ENCODE peak calls at places on chromosomes 2 and 18, in seven cellular contexts. S, F, I, X, R, A and M are unnamed samples.

GRCh38 chr2:156476021-156476420 is 39.8 kb downstream of the GPD2 start:
- DNase-seq in A (no peak), X (no peak), R (no peak), S (no peak), I (no peak), F (no peak), M (no peak)

GRCh38 chr2:36438454-36438977 is 82.9 kb downstream of the CRIM1 start:
- DNase-seq in R (no peak), X (no peak), F (no peak), I (no peak), S (no peak), A (peak; percentile 22), M (no peak)

GRCh38 chr2:240933048-240933965 is 27.2 kb downstream of the CROCC2 start:
- DNase-seq in F (no peak), I (no peak), R (no peak), S (no peak), X (no peak), A (peak; percentile 16), M (no peak)

GRCh38 chr2:239528146-239528545 is 127.3 kb upstream of the HDAC4 start:
- DNase-seq in I (no peak), A (no peak), S (no peak), F (no peak), R (no peak), X (no peak), M (no peak)

GRCh38 chr2:20596973-20597867 is 53.7 kb downstream of the HS1BP3 start:
- DNase-seq in F (no peak), A (no peak), S (peak; percentile 45), R (no peak), X (peak; percentile 100), I (no peak), M (no peak)

GRCh38 chr2:23404426-23404825 is 19.4 kb downstream of the KLHL29 start:
- DNase-seq in S (no peak), A (peak; percentile 84), F (no peak), R (peak; percentile 26), X (peak; percentile 24), I (no peak), M (no peak)

GRCh38 chr2:25567406-25567805 is 106.0 kb downstream of the DTNB start:
- DNase-seq in F (no peak), S (peak; percentile 24), A (peak; percentile 55), X (peak; percentile 56), R (peak; percentile 67), I (no peak), M (no peak)

GRCh38 chr2:101200714-101201113 is 49.5 kb upstream of the TBC1D8 start:
- DNase-seq in X (no peak), R (no peak), S (no peak), I (no peak), F (no peak), A (no peak), M (no peak)

GRCh38 chr2:227153307-227153706 is 10.7 kb downstream of the COL4A4 start:
- DNase-seq in X (no peak), F (no peak), A (no peak), S (no peak), I (no peak), R (no peak), M (no peak)

GRCh38 chr2:132430895-132431294 is 14.3 kb downstream of the GPR39 start:
- DNase-seq in X (no peak), A (no peak), S (no peak), F (no peak), R (no peak), I (no peak), M (no peak)

GRCh38 chr18:36814994-36815393 is 13.8 kb downstream of the TPGS2 start:
- DNase-seq in F (no peak), X (no peak), I (no peak), R (no peak), S (peak; percentile 83), A (no peak), M (no peak)

GRCh38 chr2:235270951-235271350 is 222.9 kb upstream of the AGAP1 start:
- DNase-seq in R (peak; percentile 25), F (no peak), I (no peak), S (peak; percentile 3), X (no peak), A (no peak), M (peak; percentile 18)

GRCh38 chr18:23683671-23684070 is 5.6 kb upstream of the LAMA3 start:
- DNase-seq in R (no peak), A (no peak), X (no peak), F (no peak), I (no peak), S (no peak), M (no peak)

GRCh38 chr2:169493360-169493759 is 14.1 kb downstream of the BBS5 start:
- DNase-seq in R (no peak), X (peak; percentile 58), S (no peak), I (no peak), A (no peak), F (no peak), M (no peak)

GRCh38 chr18:65955747-65956146 is 204.9 kb downstream of the CDH7 start:
- DNase-seq in X (no peak), R (no peak), F (no peak), I (no peak), S (no peak), A (no peak), M (no peak)

GRCh38 chr2:132438650-132439030 is 22.0 kb downstream of the GPR39 start:
- DNase-seq in A (no peak), S (no peak), I (no peak), R (no peak), X (no peak), F (no peak), M (no peak)

GRCh38 chr2:130791617-130791939 is 36.2 kb downstream of the AMER3 start:
- DNase-seq in X (no peak), R (no peak), S (no peak), F (no peak), I (no peak), A (no peak), M (no peak)

GRCh38 chr18:47510831-47511230 is 259.4 kb upstream of the SKOR2 start:
- DNase-seq in F (no peak), X (no peak), S (no peak), A (no peak), R (no peak), I (no peak), M (no peak)
- TF ChIP-seq TAF1 in F (no peak), X (no peak), S (no peak), A (no peak), R (no peak), I (no peak), M (no peak)

GRCh38 chr18:59833785-59834184 is 66.0 kb upstream of the PMAIP1 start:
- DNase-seq in F (no peak), R (no peak), I (no peak), A (no peak), X (no peak), S (no peak), M (no peak)

GRCh38 chr18:59834267-59834666 is 65.5 kb upstream of the PMAIP1 start:
- DNase-seq in I (no peak), R (no peak), S (no peak), A (no peak), X (no peak), F (no peak), M (no peak)

GRCh38 chr18:59839241-59839640 is 60.6 kb upstream of the PMAIP1 start:
- DNase-seq in F (no peak), X (no peak), R (no peak), I (no peak), S (no peak), A (no peak), M (no peak)

GRCh38 chr18:59837586-59837985 is 62.2 kb upstream of the PMAIP1 start:
- DNase-seq in F (no peak), I (peak; percentile 36), X (peak; percentile 52), A (peak; percentile 64), S (peak; percentile 68), R (peak; percentile 82), M (no peak)

DNA sequence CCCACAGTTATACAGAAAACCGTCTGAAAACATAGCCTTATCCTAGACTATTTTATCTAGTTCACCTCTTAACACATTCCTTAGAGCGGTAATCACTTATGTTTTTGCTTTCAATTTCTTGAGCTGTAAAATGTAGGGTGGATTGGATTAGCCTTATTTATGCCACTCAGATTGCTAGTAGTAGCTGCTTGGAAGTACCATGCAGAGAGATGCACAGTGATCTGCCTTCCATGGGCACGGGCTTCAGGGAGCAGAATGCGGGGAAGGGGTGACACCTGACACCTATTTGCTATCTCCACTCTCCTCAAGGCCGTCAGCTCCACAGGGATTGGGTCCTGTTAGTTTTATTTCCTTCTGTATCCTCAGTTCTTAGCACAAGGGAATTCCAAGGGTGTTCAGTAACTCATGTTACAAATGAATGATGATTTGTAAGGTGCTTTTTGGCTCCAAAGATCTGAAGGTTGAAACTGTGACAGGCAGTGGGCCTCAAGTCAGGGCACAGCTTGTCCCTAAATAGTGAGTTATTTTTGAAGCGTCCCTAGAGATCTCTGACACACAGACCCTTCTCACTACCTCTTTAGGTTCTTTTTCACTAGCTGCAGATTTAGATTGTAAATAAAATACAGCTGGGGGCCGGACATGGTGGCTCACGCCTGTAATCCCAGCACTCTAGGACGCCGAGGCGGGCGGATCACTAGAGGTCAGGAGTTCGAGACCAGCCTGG is 64.0 kb upstream of the PMAIP1 start:
- DNase-seq in S (no peak), X (no peak), A (no peak), I (no peak), F (no peak), R (no peak), M (no peak)
- TF ChIP-seq TAF1 in S (no peak), X (no peak), A (no peak), I (no peak), F (no peak), R (no peak), M (no peak)

DNA sequence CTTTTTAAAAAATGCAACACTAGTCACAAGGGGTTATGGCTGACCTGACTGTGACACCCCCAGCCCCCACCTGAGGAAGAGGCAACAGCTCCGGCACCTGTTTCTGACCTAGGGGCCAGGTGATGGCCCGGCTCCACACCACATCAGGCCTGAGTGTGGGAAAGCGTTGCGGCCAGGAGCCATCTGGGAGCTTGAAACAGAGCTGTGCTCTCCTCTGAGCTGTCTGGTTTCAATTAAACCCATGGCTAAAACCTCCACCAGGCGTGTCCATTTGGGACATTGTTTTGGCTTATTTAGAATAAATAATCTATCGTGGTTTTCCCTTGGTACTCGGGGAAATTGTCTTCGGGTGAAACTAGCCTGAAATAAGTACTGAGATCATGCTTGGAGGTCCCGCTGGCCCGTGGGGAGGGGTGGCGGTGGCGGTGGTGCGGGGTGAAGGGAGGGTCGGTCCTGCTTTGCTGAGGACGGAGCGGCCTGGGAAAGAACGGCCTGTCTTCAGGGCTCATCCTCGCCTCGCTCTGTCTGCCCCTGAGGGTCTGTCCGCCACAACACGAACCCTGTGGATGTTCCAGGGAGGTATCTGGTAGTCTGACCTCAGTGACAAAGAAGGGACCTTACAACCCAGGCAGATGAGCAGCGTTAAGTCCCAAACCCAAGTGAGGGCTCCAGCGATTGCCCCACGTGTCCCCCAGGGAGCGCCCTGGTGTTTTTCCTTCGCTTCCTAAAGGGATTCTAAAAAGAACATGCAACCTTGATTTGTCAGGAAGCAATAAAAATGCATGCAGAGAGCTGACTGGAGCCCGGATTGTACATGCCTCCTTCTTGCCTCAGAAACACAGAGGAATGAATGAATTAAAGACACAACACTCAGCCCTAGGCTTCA is 58.7 kb downstream of the IL1RL2 start:
- DNase-seq in R (no peak), F (no peak), X (no peak), A (peak; percentile 61), S (peak; percentile 55), I (no peak), M (no peak)
- TF ChIP-seq TAF1 in R (no peak), F (no peak), X (no peak), A (no peak), S (no peak), I (no peak), M (no peak)

DNA sequence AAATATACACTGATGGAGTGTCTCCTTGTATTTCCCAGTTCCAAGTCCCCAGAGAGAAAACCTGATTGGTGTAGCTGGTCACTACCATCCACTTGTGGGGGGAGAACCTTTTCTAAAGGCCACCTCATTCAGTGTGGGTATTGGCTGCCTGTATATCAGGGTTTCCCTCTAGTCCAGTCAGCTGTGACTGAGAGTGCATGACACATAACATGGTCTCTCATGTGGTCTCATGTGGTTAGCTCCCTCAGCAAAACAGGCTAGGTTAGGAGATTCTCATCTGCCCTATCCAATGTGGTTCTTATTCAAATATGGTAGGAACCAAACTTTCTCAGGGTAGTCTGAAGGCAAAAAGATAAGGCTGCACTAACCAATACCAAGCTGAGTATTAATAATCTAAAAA is 4.1 kb upstream of the GORASP2 start:
- DNase-seq in S (no peak), I (no peak), F (no peak), R (no peak), X (no peak), A (no peak), M (no peak)
- TF ChIP-seq TAF1 in S (no peak), I (no peak), F (no peak), R (no peak), X (no peak), A (no peak), M (no peak)